ENCODE peak calls at places on chromosomes 4 and X, in eight cellular contexts. One of them, this sample, is unnamed.
A peak's percentile ranks its signal among the peaks of the same experiment; 100 is the strongest.

GRCh38 chr4:95190751-95191436 is 357.9 kb downstream of the UNC5C start:
- DNase-seq in breast epithelium: no peak
- DNase-seq in CD4-positive, alpha-beta memory T cell: no peak
- DNase-seq in fibroblast of lung: no peak
- DNase-seq in body of pancreas: no peak
- DNase-seq in NT2/D1: no peak
- DNase-seq in GM23338: no peak
- DNase-seq in effector memory CD4-positive, alpha-beta T cell: no peak
- DNase-seq in this sample: no peak

GRCh38 chrX:13994104-13994503 is 35.6 kb downstream of the GEMIN8 start:
- DNase-seq in breast epithelium: no peak
- DNase-seq in CD4-positive, alpha-beta memory T cell: no peak
- DNase-seq in fibroblast of lung: no peak
- DNase-seq in body of pancreas: no peak
- DNase-seq in NT2/D1: no peak
- DNase-seq in GM23338: no peak
- DNase-seq in effector memory CD4-positive, alpha-beta T cell: no peak
- DNase-seq in this sample: no peak

GRCh38 chrX:139691493-139691842 is 16.5 kb downstream of the MCF2 start:
- DNase-seq in breast epithelium: no peak
- DNase-seq in CD4-positive, alpha-beta memory T cell: no peak
- DNase-seq in fibroblast of lung: no peak
- DNase-seq in body of pancreas: peak; percentile 15
- DNase-seq in NT2/D1: no peak
- DNase-seq in GM23338: peak; percentile 15
- DNase-seq in effector memory CD4-positive, alpha-beta T cell: no peak
- DNase-seq in this sample: no peak

GRCh38 chr4:125951275-125951887 is 636.6 kb downstream of the FAT4 start:
- DNase-seq in breast epithelium: no peak
- DNase-seq in CD4-positive, alpha-beta memory T cell: no peak
- DNase-seq in fibroblast of lung: peak; percentile 79
- DNase-seq in body of pancreas: no peak
- DNase-seq in NT2/D1: no peak
- DNase-seq in GM23338: no peak
- DNase-seq in effector memory CD4-positive, alpha-beta T cell: no peak
- DNase-seq in this sample: no peak

GRCh38 chr4:72817012-72817411 is 248.0 kb upstream of the ADAMTS3 start:
- DNase-seq in breast epithelium: no peak
- DNase-seq in CD4-positive, alpha-beta memory T cell: no peak
- DNase-seq in fibroblast of lung: no peak
- DNase-seq in body of pancreas: no peak
- DNase-seq in NT2/D1: no peak
- DNase-seq in GM23338: no peak
- DNase-seq in effector memory CD4-positive, alpha-beta T cell: no peak
- DNase-seq in this sample: no peak

GRCh38 chrX:150842198-150842553 is 56.3 kb downstream of the CD99L2 start:
- DNase-seq in breast epithelium: no peak
- DNase-seq in CD4-positive, alpha-beta memory T cell: no peak
- DNase-seq in fibroblast of lung: no peak
- DNase-seq in body of pancreas: no peak
- DNase-seq in NT2/D1: no peak
- DNase-seq in GM23338: no peak
- DNase-seq in effector memory CD4-positive, alpha-beta T cell: no peak
- DNase-seq in this sample: no peak

GRCh38 chr4:10123227-10124101 is 6.9 kb upstream of the WDR1 start:
- DNase-seq in breast epithelium: no peak
- DNase-seq in CD4-positive, alpha-beta memory T cell: no peak
- DNase-seq in fibroblast of lung: peak; percentile 49
- DNase-seq in body of pancreas: no peak
- DNase-seq in NT2/D1: no peak
- DNase-seq in GM23338: peak; percentile 73
- DNase-seq in effector memory CD4-positive, alpha-beta T cell: no peak
- DNase-seq in this sample: no peak

GRCh38 chr4:186201535-186202230 is 10.3 kb downstream of the CYP4V2 start:
- DNase-seq in breast epithelium: no peak
- DNase-seq in CD4-positive, alpha-beta memory T cell: peak; percentile 77
- DNase-seq in fibroblast of lung: peak; percentile 26
- DNase-seq in body of pancreas: peak; percentile 72
- DNase-seq in NT2/D1: no peak
- DNase-seq in GM23338: peak; percentile 76
- DNase-seq in effector memory CD4-positive, alpha-beta T cell: peak; percentile 38
- DNase-seq in this sample: peak; percentile 56

GRCh38 chr4:141158219-141158618 is 24.9 kb upstream of the RNF150 start:
- DNase-seq in breast epithelium: no peak
- DNase-seq in CD4-positive, alpha-beta memory T cell: no peak
- DNase-seq in fibroblast of lung: peak; percentile 66
- DNase-seq in body of pancreas: no peak
- DNase-seq in NT2/D1: peak; percentile 5
- DNase-seq in GM23338: peak; percentile 64
- DNase-seq in effector memory CD4-positive, alpha-beta T cell: no peak
- DNase-seq in this sample: no peak

GRCh38 chrX:95346854-95347253 is 1337.8 kb upstream of the DIAPH2 start:
- DNase-seq in breast epithelium: no peak
- DNase-seq in CD4-positive, alpha-beta memory T cell: no peak
- DNase-seq in fibroblast of lung: peak; percentile 2
- DNase-seq in body of pancreas: no peak
- DNase-seq in NT2/D1: no peak
- DNase-seq in GM23338: peak; percentile 8
- DNase-seq in effector memory CD4-positive, alpha-beta T cell: no peak
- DNase-seq in this sample: no peak

GRCh38 chr4:119142837-119143236 is 7.2 kb downstream of the MYOZ2 start:
- DNase-seq in breast epithelium: no peak
- DNase-seq in CD4-positive, alpha-beta memory T cell: no peak
- DNase-seq in fibroblast of lung: no peak
- DNase-seq in body of pancreas: no peak
- DNase-seq in NT2/D1: no peak
- DNase-seq in GM23338: no peak
- DNase-seq in effector memory CD4-positive, alpha-beta T cell: no peak
- DNase-seq in this sample: no peak

GRCh38 chr4:119136541-119136940 is 909 bp downstream of the MYOZ2 start:
- DNase-seq in breast epithelium: no peak
- DNase-seq in CD4-positive, alpha-beta memory T cell: no peak
- DNase-seq in fibroblast of lung: peak; percentile 36
- DNase-seq in body of pancreas: no peak
- DNase-seq in NT2/D1: no peak
- DNase-seq in GM23338: peak; percentile 21
- DNase-seq in effector memory CD4-positive, alpha-beta T cell: no peak
- DNase-seq in this sample: no peak

GRCh38 chr4:119139316-119139715 is 3.7 kb downstream of the MYOZ2 start:
- DNase-seq in breast epithelium: no peak
- DNase-seq in CD4-positive, alpha-beta memory T cell: no peak
- DNase-seq in fibroblast of lung: peak; percentile 23
- DNase-seq in body of pancreas: no peak
- DNase-seq in NT2/D1: no peak
- DNase-seq in GM23338: no peak
- DNase-seq in effector memory CD4-positive, alpha-beta T cell: no peak
- DNase-seq in this sample: no peak

GRCh38 chr4:119138046-119138445 is 2.4 kb downstream of the MYOZ2 start:
- DNase-seq in breast epithelium: no peak
- DNase-seq in CD4-positive, alpha-beta memory T cell: no peak
- DNase-seq in fibroblast of lung: no peak
- DNase-seq in body of pancreas: no peak
- DNase-seq in NT2/D1: no peak
- DNase-seq in GM23338: peak; percentile 67
- DNase-seq in effector memory CD4-positive, alpha-beta T cell: no peak
- DNase-seq in this sample: no peak

DNA sequence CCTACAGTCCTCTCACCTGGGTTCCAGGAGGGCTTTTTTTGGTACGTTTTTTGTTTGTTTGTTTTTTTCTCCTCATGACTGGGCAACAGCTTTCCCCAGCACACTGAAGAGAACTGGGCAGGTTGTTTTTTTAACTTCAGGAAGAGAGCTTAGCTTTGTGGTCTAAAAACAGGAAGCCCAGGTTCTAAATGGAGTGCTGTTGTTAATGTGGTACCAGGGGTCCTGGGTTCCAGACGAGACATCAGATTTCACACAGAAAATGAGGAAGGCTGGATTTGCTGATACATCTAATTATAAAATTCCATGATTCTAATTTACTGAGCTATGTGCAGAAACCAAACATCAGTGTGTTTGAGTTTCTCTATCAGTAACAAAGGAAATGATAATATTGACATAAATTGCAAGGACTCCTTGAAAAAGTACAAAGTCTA is 4.2 kb downstream of the MYOZ2 start:
- DNase-seq in breast epithelium: no peak
- DNase-seq in CD4-positive, alpha-beta memory T cell: no peak
- DNase-seq in fibroblast of lung: no peak
- DNase-seq in body of pancreas: no peak
- DNase-seq in NT2/D1: no peak
- DNase-seq in GM23338: no peak
- DNase-seq in effector memory CD4-positive, alpha-beta T cell: no peak
- DNase-seq in this sample: peak; percentile 10
- H3K4me1 ChIP-seq in breast epithelium: no peaks in the 10 kb centered on the region
- H3K4me1 ChIP-seq in CD4-positive, alpha-beta memory T cell: peaks cover 36% of the 10 kb centered on the region
- H3K4me1 ChIP-seq in fibroblast of lung: peaks cover 5% of the 10 kb centered on the region
- H3K4me1 ChIP-seq in body of pancreas: peaks cover 10% of the 10 kb centered on the region
- H3K4me1 ChIP-seq in NT2/D1: no peaks in the 10 kb centered on the region
- H3K4me1 ChIP-seq in GM23338: no peaks in the 10 kb centered on the region
- H3K4me1 ChIP-seq in effector memory CD4-positive, alpha-beta T cell: peaks cover 25% of the 10 kb centered on the region
- H3K4me1 ChIP-seq in this sample: peaks cover 25% of the 10 kb centered on the region

DNA sequence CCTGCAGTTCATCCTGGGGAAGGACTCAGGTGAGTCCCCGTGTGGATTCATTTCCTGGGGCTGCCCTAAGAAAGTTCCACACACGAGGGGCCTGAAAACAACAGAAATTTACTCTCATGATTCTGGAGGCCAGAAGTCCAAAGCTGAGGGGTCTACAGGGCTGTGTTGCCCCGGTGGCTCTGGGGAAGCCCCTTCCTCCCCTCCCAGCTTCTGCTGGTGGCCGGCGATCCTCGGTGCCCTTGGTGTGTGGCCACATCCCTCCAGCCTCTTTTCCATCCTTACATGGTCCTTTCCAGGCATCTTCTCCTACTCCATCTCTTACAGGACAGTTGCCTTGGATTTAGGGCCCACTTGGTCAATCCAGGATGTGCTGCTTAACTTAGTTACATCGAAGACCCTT is 15.1 kb downstream of the SH3BP2 start:
- DNase-seq in breast epithelium: no peak
- DNase-seq in CD4-positive, alpha-beta memory T cell: peak; percentile 2
- DNase-seq in fibroblast of lung: no peak
- DNase-seq in body of pancreas: no peak
- DNase-seq in NT2/D1: no peak
- DNase-seq in GM23338: no peak
- DNase-seq in effector memory CD4-positive, alpha-beta T cell: no peak
- DNase-seq in this sample: no peak
- H3K4me1 ChIP-seq in breast epithelium: peaks cover 32% of the 10 kb centered on the region
- H3K4me1 ChIP-seq in CD4-positive, alpha-beta memory T cell: peaks cover 15% of the 10 kb centered on the region
- H3K4me1 ChIP-seq in fibroblast of lung: peaks cover 23% of the 10 kb centered on the region
- H3K4me1 ChIP-seq in body of pancreas: peaks cover 31% of the 10 kb centered on the region
- H3K4me1 ChIP-seq in NT2/D1: peaks cover 30% of the 10 kb centered on the region
- H3K4me1 ChIP-seq in GM23338: peaks cover 7% of the 10 kb centered on the region
- H3K4me1 ChIP-seq in effector memory CD4-positive, alpha-beta T cell: peaks cover 17% of the 10 kb centered on the region
- H3K4me1 ChIP-seq in this sample: peaks cover 12% of the 10 kb centered on the region

DNA sequence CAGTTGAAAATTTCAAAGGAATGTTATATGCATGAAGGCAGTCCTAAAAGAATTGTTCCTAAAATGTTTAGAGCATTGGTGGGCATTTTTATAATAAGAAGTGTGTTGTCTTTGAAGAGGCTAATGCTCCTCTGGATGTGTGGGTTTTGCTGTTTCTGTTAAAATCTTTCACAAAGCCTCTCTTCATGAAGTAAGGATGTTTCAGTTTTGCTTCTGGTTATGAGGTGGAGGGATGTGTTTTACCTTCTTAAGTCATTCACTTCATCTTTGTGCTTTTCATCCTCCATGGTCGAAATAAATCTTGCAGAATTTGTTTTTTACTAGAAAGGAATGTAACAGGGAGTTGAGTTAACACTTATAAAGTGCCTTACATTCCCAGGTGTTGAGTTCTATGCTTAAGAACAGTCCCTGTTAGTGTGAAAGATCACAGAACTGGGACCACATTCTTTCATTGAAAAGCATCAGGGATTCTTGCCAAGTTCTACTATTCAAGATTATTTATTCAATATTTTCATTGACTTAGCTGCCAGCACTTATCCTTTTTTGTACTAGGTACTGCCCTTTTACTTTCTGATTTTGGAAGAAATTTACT is 21.1 kb downstream of the FHIP1A start:
- DNase-seq in breast epithelium: no peak
- DNase-seq in CD4-positive, alpha-beta memory T cell: no peak
- DNase-seq in fibroblast of lung: no peak
- DNase-seq in body of pancreas: no peak
- DNase-seq in NT2/D1: no peak
- DNase-seq in GM23338: peak; percentile 63
- DNase-seq in effector memory CD4-positive, alpha-beta T cell: no peak
- DNase-seq in this sample: no peak
- H3K4me1 ChIP-seq in breast epithelium: no peaks in the 10 kb centered on the region
- H3K4me1 ChIP-seq in CD4-positive, alpha-beta memory T cell: no peaks in the 10 kb centered on the region
- H3K4me1 ChIP-seq in fibroblast of lung: no peaks in the 10 kb centered on the region
- H3K4me1 ChIP-seq in body of pancreas: peaks cover 50% of the 10 kb centered on the region
- H3K4me1 ChIP-seq in NT2/D1: no peaks in the 10 kb centered on the region
- H3K4me1 ChIP-seq in GM23338: peaks cover 79% of the 10 kb centered on the region
- H3K4me1 ChIP-seq in effector memory CD4-positive, alpha-beta T cell: no peaks in the 10 kb centered on the region
- H3K4me1 ChIP-seq in this sample: no peaks in the 10 kb centered on the region

GRCh38 chrX:153474718-153475117 is 4.3 kb upstream of the HAUS7 start:
- DNase-seq in breast epithelium: peak; percentile 41
- DNase-seq in CD4-positive, alpha-beta memory T cell: peak; percentile 59
- DNase-seq in fibroblast of lung: peak; percentile 41
- DNase-seq in body of pancreas: peak; percentile 69
- DNase-seq in NT2/D1: no peak
- DNase-seq in GM23338: peak; percentile 59
- DNase-seq in effector memory CD4-positive, alpha-beta T cell: peak; percentile 37
- DNase-seq in this sample: peak; percentile 22
- H3K4me1 ChIP-seq in breast epithelium: no peaks in the 10 kb centered on the region
- H3K4me1 ChIP-seq in CD4-positive, alpha-beta memory T cell: peaks cover 21% of the 10 kb centered on the region
- H3K4me1 ChIP-seq in fibroblast of lung: peaks cover 19% of the 10 kb centered on the region
- H3K4me1 ChIP-seq in body of pancreas: peaks cover 6% of the 10 kb centered on the region
- H3K4me1 ChIP-seq in NT2/D1: no peaks in the 10 kb centered on the region
- H3K4me1 ChIP-seq in GM23338: no peaks in the 10 kb centered on the region
- H3K4me1 ChIP-seq in effector memory CD4-positive, alpha-beta T cell: peaks cover 3% of the 10 kb centered on the region
- H3K4me1 ChIP-seq in this sample: peaks cover 17% of the 10 kb centered on the region